ENCODE peak calls at places on chromosomes 12 and 14, in six cellular contexts. O is right atrium auricular region, X is kidney, I is neural progenitor cell, B is OCI-LY7, Q is tibial nerve. R is an unnamed sample. For H3K4me1, the result is how much of the 10 kb centered on the place peaks cover.

GRCh38 chr12:24226745-24227350 is 277.4 kb upstream of the SOX5 start:
- DNase-seq in B (no peak), O (peak), I (no peak), Q (no peak), X (no peak), R (peak)

GRCh38 chr14:28057286-28058011 is 709.1 kb upstream of the FOXG1 start:
- DNase-seq in X (no peak), O (no peak), I (no peak), B (no peak), Q (no peak), R (no peak)

GRCh38 chr14:92135269-92135668 is 13.5 kb downstream of the CPSF2 start:
- DNase-seq in B (peak), I (peak), X (no peak), O (no peak), Q (no peak), R (no peak)

GRCh38 chr14:92539419-92539818 is 25.8 kb downstream of the RIN3 start:
- DNase-seq in B (no peak), I (no peak), X (no peak), Q (no peak), O (no peak), R (no peak)

GRCh38 chr12:49094104-49094948 is at the start of gene DHH:
- DNase-seq in I (peak), X (peak), O (no peak), Q (no peak), B (no peak), R (no peak)

GRCh38 chr14:73269729-73270651 is 32.7 kb downstream of the PAPLN start:
- DNase-seq in I (peak), X (peak), O (peak), B (peak), Q (no peak), R (no peak)

GRCh38 chr12:96861656-96862055 is 45.4 kb upstream of the NEDD1 start:
- DNase-seq in Q (no peak), X (no peak), B (no peak), I (no peak), O (no peak), R (no peak)

GRCh38 chr14:28254768-28255167 is 511.8 kb upstream of the FOXG1 start:
- DNase-seq in O (no peak), X (no peak), B (no peak), Q (no peak), I (no peak), R (no peak)

GRCh38 chr12:59927041-59927440 is 331.2 kb downstream of the SLC16A7 start:
- DNase-seq in Q (no peak), O (no peak), I (no peak), B (no peak), X (no peak), R (peak)

GRCh38 chr14:99554184-99554583 is 49.8 kb downstream of the CCDC85C start:
- DNase-seq in X (no peak), Q (no peak), B (no peak), O (no peak), I (no peak), R (no peak)

GRCh38 chr14:28773917-28774691 is 7.5 kb downstream of the FOXG1 start:
- DNase-seq in X (no peak), I (peak), B (no peak), O (no peak), Q (no peak), R (no peak)

GRCh38 chr12:64796205-64796845 is 28.1 kb upstream of the TBC1D30 start:
- DNase-seq in O (no peak), I (peak), B (peak), Q (no peak), X (no peak), R (peak)

GRCh38 chr12:33047666-33048065 is 151.1 kb upstream of the PKP2 start:
- DNase-seq in O (no peak), B (no peak), Q (no peak), I (no peak), X (no peak), R (no peak)

GRCh38 chr14:56463491-56463890 is 116.1 kb upstream of the TMEM260 start:
- DNase-seq in I (no peak), Q (no peak), B (no peak), O (no peak), X (no peak), R (no peak)

GRCh38 chr12:66036317-66036716 is 94.2 kb downstream of the LLPH start:
- DNase-seq in I (no peak), O (no peak), B (no peak), Q (no peak), X (no peak), R (peak)

GRCh38 chr12:119699199-119699765 is 31.3 kb downstream of the PRKAB1 start:
- DNase-seq in X (peak), Q (no peak), I (no peak), B (no peak), O (no peak), R (no peak)

GRCh38 chr14:23930742-23931141 is 22.8 kb upstream of the DHRS4 start:
- DNase-seq in X (no peak), Q (no peak), O (peak), I (no peak), B (no peak), R (no peak)

GRCh38 chr12:92162079-92162478 is 16.4 kb upstream of the BTG1 start:
- DNase-seq in B (no peak), O (no peak), X (no peak), I (no peak), Q (no peak), R (no peak)

GRCh38 chr12:58803893-58804292 is 116.4 kb downstream of the LRIG3 start:
- DNase-seq in B (no peak), I (no peak), O (no peak), X (no peak), Q (no peak), R (peak)

GRCh38 chr14:56686416-56686815 is 106.8 kb downstream of the TMEM260 start:
- DNase-seq in X (peak), B (no peak), I (peak), O (no peak), Q (no peak), R (no peak)

GRCh38 chr12:133203344-133204263 is 22.3 kb downstream of the ZNF268 start:
- DNase-seq in X (no peak), O (no peak), Q (no peak), I (no peak), B (peak), R (no peak)

GRCh38 chr12:47821346-47821706 is 1.6 kb upstream of the HDAC7 start:
- DNase-seq in I (no peak), X (no peak), Q (no peak), B (no peak), O (no peak), R (no peak)
- H3K4me3 ChIP-seq in I (no peak), X (peak), Q (no peak), B (no peak), O (no peak), R (no peak)

DNA sequence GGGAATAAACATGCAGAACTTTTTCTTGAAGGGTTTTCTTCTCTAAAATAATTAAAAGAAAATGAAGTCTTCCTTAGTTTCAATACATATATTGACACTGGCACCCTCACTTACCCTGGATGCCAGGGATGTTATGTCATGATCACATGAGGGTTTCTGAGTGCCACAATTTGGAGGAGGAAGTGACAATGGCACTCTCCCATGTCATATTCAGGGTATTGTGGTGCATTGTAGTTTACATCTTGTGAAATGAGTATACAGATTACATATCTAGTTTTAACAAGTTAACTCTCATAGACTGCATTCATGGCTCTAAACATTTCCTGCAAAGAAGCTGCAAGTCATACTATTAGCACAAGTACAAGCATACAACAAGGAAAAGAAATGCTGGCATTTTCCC is 37.7 kb downstream of the CCDC177 start:
- DNase-seq in B (no peak), Q (no peak), X (no peak), I (no peak), O (no peak), R (no peak)
- TF ChIP-seq CTCF in B (no peak), Q (no peak), X (no peak), I (no peak), O (no peak), R (no peak)

GRCh38 chr14:101844752-101845151 is 83.2 kb downstream of the PPP2R5C start:
- DNase-seq in I (no peak), Q (no peak), X (no peak), O (no peak), B (no peak), R (no peak)

GRCh38 chr14:101844219-101844618 is 82.7 kb downstream of the PPP2R5C start:
- DNase-seq in X (no peak), I (no peak), B (peak), O (no peak), Q (no peak), R (no peak)

GRCh38 chr14:101843665-101844064 is 82.2 kb downstream of the PPP2R5C start:
- DNase-seq in X (no peak), I (no peak), Q (no peak), O (no peak), B (peak), R (no peak)

GRCh38 chr14:101840649-101841365 is 79.3 kb downstream of the PPP2R5C start:
- DNase-seq in I (no peak), Q (no peak), X (no peak), B (peak), O (no peak), R (no peak)

DNA sequence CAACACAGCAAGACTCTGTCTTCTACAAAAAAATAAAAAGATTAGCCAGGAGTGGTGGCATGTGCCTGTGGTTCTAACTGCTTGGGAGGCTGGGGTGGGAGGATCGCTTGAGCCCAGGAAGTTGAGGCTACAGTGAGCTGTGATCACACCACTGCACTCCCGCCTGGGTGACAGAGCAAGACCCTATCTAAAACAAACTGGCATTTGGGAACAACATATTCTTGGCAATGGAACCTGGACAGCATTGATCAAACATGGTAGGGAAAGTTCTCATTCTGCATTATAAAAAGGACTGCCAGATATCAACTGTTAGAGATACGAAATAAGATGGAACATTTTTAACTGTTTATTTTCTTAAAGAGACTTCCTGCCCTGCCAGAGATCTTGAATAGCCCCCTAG is 81.5 kb downstream of the PPP2R5C start:
- DNase-seq in O (no peak), B (no peak), I (no peak), Q (no peak), X (no peak), R (no peak)
- H3K4me1 ChIP-seq in O (under half), B (half or more), I (under half), Q (under half), X (under half), R (under half)

DNA sequence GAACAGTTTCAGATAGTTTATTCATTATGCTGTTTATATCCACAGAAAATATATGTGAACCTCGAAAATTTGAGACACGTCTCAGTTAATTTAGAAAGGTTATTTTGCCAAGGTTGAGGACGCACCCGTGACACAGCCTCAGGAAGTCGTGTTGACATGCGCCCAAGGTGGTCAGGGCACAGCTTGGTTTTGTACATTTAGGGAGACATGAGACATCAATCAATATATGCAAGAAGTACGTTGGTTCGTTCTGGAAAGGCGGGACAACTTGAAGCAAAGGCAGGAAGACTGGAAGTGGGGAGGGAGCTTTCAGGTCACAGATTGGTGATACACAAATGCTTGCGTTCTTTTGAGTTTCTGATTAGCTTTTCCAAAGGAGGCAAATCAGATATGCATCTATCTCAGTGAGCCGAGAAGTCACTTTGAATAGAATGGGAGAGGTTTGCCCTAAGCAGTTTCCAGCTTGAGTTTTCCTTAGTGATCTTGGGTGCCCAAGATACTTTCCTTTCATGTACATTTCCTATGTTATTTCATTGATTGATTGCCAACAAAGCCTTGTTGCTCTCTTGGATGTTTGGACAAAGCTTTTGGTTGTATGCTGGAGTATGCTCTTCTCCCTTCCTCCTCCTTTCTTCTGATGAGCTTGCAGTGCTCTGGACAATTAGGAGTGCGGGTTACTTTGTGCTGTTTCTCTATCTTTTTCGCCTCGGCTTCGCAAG is 3.2 kb downstream of the SNAPC1 start:
- DNase-seq in X (no peak), Q (no peak), I (no peak), B (no peak), O (no peak), R (no peak)
- H3K4me3 ChIP-seq in X (peak), Q (no peak), I (peak), B (peak), O (no peak), R (peak)